ENCODE peak calls at places on chromosomes 1 and 21, in eight cellular contexts. Z is foreskin fibroblast, X is endodermal cell, P is testis, B is AG09309, N is ovary, A is HFF-Myc, W is mucosa of descending colon. G is an unnamed sample.

GRCh38 chr1:85245891-85246290 is 13.6 kb downstream of the C1orf52 start:
- DNase-seq in P (no peak), Z (no peak), W (no peak), A (no peak), B (no peak), N (no peak), X (no peak), G (no peak)

GRCh38 chr1:152502496-152503180 is 8.0 kb upstream of the LCE5A start:
- DNase-seq in P (no peak), Z (no peak), B (no peak), X (no peak), N (no peak), W (no peak), A (no peak), G (no peak)

GRCh38 chr1:30322859-30323257 is 400.5 kb downstream of the MATN1 start:
- DNase-seq in N (no peak), Z (no peak), B (no peak), X (peak), A (no peak), W (no peak), P (no peak), G (no peak)

GRCh38 chr1:183012301-183012994 is 10.8 kb upstream of the LAMC1 start:
- DNase-seq in A (no peak), X (no peak), Z (no peak), N (no peak), B (no peak), P (no peak), W (no peak), G (no peak)

GRCh38 chr1:184210048-184210447 is 158.5 kb downstream of the TSEN15 start:
- DNase-seq in Z (peak), B (peak), P (no peak), N (no peak), X (no peak), A (peak), W (no peak), G (peak)

GRCh38 chr1:63674865-63675815 is 81.9 kb downstream of the PGM1 start:
- DNase-seq in A (no peak), N (peak), X (no peak), B (no peak), P (no peak), W (no peak), Z (no peak), G (peak)

GRCh38 chr1:47374501-47374900 is 40.9 kb downstream of the CMPK1 start:
- DNase-seq in N (no peak), A (no peak), W (no peak), P (no peak), B (no peak), Z (no peak), X (no peak), G (no peak)

GRCh38 chr1:186272486-186272885 is 102.6 kb downstream of the TPR start:
- DNase-seq in X (no peak), B (no peak), A (no peak), Z (no peak), P (no peak), W (no peak), N (no peak), G (no peak)

GRCh38 chr21:35016071-35016470 is 33.0 kb downstream of the RUNX1 start:
- DNase-seq in A (no peak), Z (no peak), N (no peak), W (peak), X (peak), P (no peak), B (no peak), G (no peak)

GRCh38 chr1:31521761-31522555 is 54.4 kb upstream of the TINAGL1 start:
- DNase-seq in Z (no peak), B (no peak), W (no peak), P (no peak), N (no peak), X (no peak), A (no peak), G (no peak)

GRCh38 chr1:60054374-60054773 is 19.2 kb downstream of the C1orf87 start:
- DNase-seq in A (no peak), X (no peak), W (no peak), N (no peak), B (no peak), Z (no peak), P (no peak), G (no peak)

GRCh38 chr1:247576514-247576913 is 11.6 kb upstream of the OR2G2 start:
- DNase-seq in P (no peak), A (no peak), Z (no peak), N (no peak), X (no peak), B (no peak), W (no peak), G (no peak)

GRCh38 chr1:46410156-46411009 is 16.3 kb downstream of the FAAH start:
- DNase-seq in P (no peak), W (peak), X (no peak), N (no peak), Z (no peak), B (no peak), A (no peak), G (no peak)

GRCh38 chr21:30680586-30680985 is 37.9 kb downstream of the KRTAP20-3 start:
- DNase-seq in X (no peak), W (no peak), Z (no peak), B (no peak), A (no peak), N (no peak), P (no peak), G (no peak)

GRCh38 chr1:156048663-156049258 is 4.8 kb downstream of the UBQLN4 start:
- DNase-seq in N (no peak), X (no peak), P (no peak), W (no peak), A (no peak), Z (no peak), B (no peak), G (no peak)

GRCh38 chr1:207346562-207346912 is 25.1 kb downstream of the CD55 start:
- DNase-seq in A (no peak), Z (no peak), X (no peak), B (no peak), N (no peak), P (no peak), W (no peak), G (no peak)

GRCh38 chr1:59486595-59486994 is 189.7 kb downstream of the FGGY start:
- DNase-seq in N (no peak), B (no peak), P (no peak), X (no peak), Z (no peak), W (no peak), A (no peak), G (peak)

GRCh38 chr1:231921951-231922350 is 295.4 kb downstream of the DISC1 start:
- DNase-seq in Z (no peak), A (no peak), N (no peak), B (no peak), P (no peak), W (no peak), X (no peak), G (no peak)

GRCh38 chr21:26194326-26194725 is 23.8 kb upstream of the APP start:
- DNase-seq in N (no peak), P (no peak), B (no peak), W (no peak), Z (peak), A (no peak), X (no peak), G (no peak)

GRCh38 chr1:182771187-182771984 is 18.2 kb upstream of the NPL start:
- DNase-seq in X (peak), P (no peak), A (no peak), W (no peak), N (no peak), B (no peak), Z (peak), G (no peak)

GRCh38 chr21:31501921-31502320 is 157.6 kb upstream of the SOD1 start:
- DNase-seq in X (no peak), A (no peak), B (no peak), W (no peak), Z (no peak), P (no peak), N (no peak), G (no peak)

GRCh38 chr1:228087771-228088251 is 5.3 kb downstream of the ARF1 start:
- DNase-seq in P (peak), N (peak), W (peak), Z (peak), A (peak), X (peak), B (peak), G (no peak)

GRCh38 chr1:198876371-198876871 is 237.6 kb downstream of the PTPRC start:
- DNase-seq in Z (no peak), X (peak), A (no peak), P (no peak), N (no peak), B (no peak), W (no peak), G (no peak)

GRCh38 chr21:44616591-44616926 is 4.7 kb downstream of the KRTAP10-8 start:
- DNase-seq in X (no peak), W (no peak), A (no peak), N (no peak), B (no peak), P (no peak), Z (no peak), G (no peak)

GRCh38 chr1:110674337-110675059 is at the start of gene KCNA3:
- DNase-seq in A (no peak), N (peak), W (peak), B (no peak), Z (peak), X (peak), P (peak), G (peak)

GRCh38 chr1:155082301-155082940 is 3.8 kb downstream of the EFNA3 start:
- DNase-seq in B (no peak), A (no peak), N (no peak), W (peak), Z (peak), P (no peak), X (peak), G (peak)

GRCh38 chr1:156489166-156489934 is 11.2 kb downstream of the MEF2D start:
- DNase-seq in P (peak), W (peak), B (no peak), Z (peak), X (peak), N (peak), A (no peak), G (peak)

GRCh38 chr1:41980872-41981653 is 62.3 kb upstream of the HIVEP3 start:
- DNase-seq in Z (no peak), W (no peak), P (no peak), A (no peak), X (no peak), B (no peak), N (no peak), G (no peak)

GRCh38 chr21:29538115-29538514 is 239.4 kb downstream of the BACH1 start:
- DNase-seq in N (no peak), W (no peak), A (no peak), P (no peak), Z (peak), B (no peak), X (no peak), G (peak)

GRCh38 chr1:20184481-20184900 is 1.4 kb upstream of the UBXN10 start:
- DNase-seq in X (no peak), N (no peak), Z (no peak), A (no peak), W (peak), P (no peak), B (no peak), G (peak)

GRCh38 chr1:8899046-8899445 is 20.6 kb upstream of the ENO1 start:
- DNase-seq in A (no peak), X (no peak), N (no peak), W (no peak), B (no peak), Z (no peak), P (no peak), G (no peak)

GRCh38 chr1:44489481-44489880 is 84.4 kb downstream of the RNF220 start:
- DNase-seq in W (no peak), X (no peak), P (no peak), B (no peak), Z (peak), A (no peak), N (no peak), G (peak)

GRCh38 chr1:91803133-91803532 is 82.8 kb downstream of the TGFBR3 start:
- DNase-seq in Z (peak), W (no peak), P (no peak), N (no peak), A (no peak), X (no peak), B (no peak), G (no peak)

GRCh38 chr1:91806146-91806545 is 79.8 kb downstream of the TGFBR3 start:
- DNase-seq in W (no peak), B (no peak), A (no peak), X (no peak), P (no peak), Z (peak), N (no peak), G (peak)

GRCh38 chr1:91805343-91805801 is 80.6 kb downstream of the TGFBR3 start:
- DNase-seq in Z (no peak), P (no peak), B (no peak), X (no peak), A (no peak), W (no peak), N (no peak), G (no peak)

GRCh38 chr1:91804546-91805023 is 81.4 kb downstream of the TGFBR3 start:
- DNase-seq in N (no peak), B (no peak), W (no peak), Z (peak), X (no peak), P (no peak), A (no peak), G (no peak)

GRCh38 chr1:91803847-91804545 is 82.0 kb downstream of the TGFBR3 start:
- DNase-seq in W (no peak), B (no peak), Z (peak), N (no peak), A (no peak), P (no peak), X (no peak), G (no peak)
- H3K4me3 ChIP-seq in W (no peak), B (no peak), Z (no peak), N (no peak), A (no peak), P (no peak), X (no peak), G (no peak)

GRCh38 chr1:40361637-40362036 is 11.9 kb upstream of the SMAP2 start:
- DNase-seq in B (no peak), A (no peak), Z (no peak), N (no peak), P (no peak), X (no peak), W (no peak), G (no peak)

GRCh38 chr1:40362699-40363098 is 10.8 kb upstream of the SMAP2 start:
- DNase-seq in Z (peak), P (no peak), W (no peak), B (peak), A (no peak), N (no peak), X (no peak), G (peak)

GRCh38 chr1:40363721-40364120 is 9.8 kb upstream of the SMAP2 start:
- DNase-seq in N (no peak), Z (peak), B (no peak), A (no peak), W (no peak), X (peak), P (no peak), G (no peak)

GRCh38 chr1:40360631-40361030 is 12.9 kb upstream of the SMAP2 start:
- DNase-seq in X (no peak), B (no peak), Z (no peak), P (no peak), N (no peak), A (no peak), W (no peak), G (no peak)

DNA sequence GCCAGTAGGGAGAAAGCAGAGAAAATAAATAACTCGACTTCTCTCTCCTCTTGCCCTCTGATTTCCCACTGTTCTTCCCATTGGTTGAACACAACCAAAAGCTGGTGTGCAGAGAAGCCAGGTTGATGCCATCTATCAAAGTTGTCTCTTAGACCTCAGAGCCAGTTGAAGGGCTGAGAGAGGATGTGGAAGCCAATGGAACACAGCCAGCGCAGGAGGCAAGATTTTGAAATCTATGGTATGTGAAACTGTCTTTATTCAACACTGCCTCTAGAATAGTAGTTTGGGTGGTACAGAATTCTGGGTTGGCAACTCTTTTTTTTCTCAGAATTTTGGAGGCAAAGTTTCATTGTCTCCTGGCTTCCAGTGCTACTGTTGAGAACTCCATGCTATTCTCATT is 11.3 kb upstream of the SMAP2 start:
- DNase-seq in P (no peak), A (no peak), B (no peak), Z (no peak), N (no peak), X (no peak), W (no peak), G (no peak)
- H3K4me3 ChIP-seq in P (no peak), A (no peak), B (no peak), Z (no peak), N (no peak), X (no peak), W (no peak), G (no peak)

GRCh38 chr1:23779826-23780371 is 1.7 kb downstream of the PITHD1 start:
- DNase-seq in A (no peak), W (no peak), P (no peak), X (no peak), Z (peak), N (no peak), B (no peak), G (no peak)
- H3K4me3 ChIP-seq in A (peak), W (no peak), P (no peak), X (peak), Z (peak), N (no peak), B (no peak), G (no peak)

DNA sequence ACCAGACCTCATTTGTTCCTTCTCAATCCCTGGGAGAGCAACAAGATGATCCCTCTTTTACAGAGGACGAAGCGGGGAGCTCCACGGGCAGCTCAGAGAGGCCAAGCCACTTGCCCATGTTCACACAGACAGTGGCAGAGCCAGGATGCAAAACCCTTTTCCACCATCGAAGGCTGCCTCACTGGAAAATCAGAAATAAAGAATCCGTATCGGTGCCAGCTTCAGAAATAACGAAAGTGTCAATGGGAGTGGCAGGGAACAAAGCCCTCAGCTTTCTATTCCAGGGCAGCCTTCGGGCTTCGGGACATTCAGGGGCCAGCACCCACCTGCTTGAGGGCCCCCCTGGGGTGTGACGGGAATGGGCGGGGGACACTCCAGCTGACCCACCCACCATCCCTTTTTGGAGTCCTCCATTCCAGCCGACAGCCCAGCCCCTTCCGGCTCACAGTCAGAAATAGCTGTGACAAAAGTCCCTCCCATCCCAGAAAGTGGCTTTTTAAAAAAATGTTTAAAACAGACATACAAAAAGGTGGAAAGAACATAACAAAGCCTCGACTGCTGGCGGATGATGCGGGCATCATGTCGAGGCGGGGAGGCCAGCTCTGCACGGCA is 6.0 kb downstream of the IFFO2 start:
- DNase-seq in W (no peak), A (no peak), B (no peak), X (no peak), Z (peak), P (no peak), N (no peak), G (no peak)
- H3K4me3 ChIP-seq in W (no peak), A (peak), B (peak), X (no peak), Z (peak), P (no peak), N (peak), G (no peak)

GRCh38 chr1:202856034-202856433 is 32.9 kb downstream of the RABIF start:
- DNase-seq in B (no peak), P (no peak), W (no peak), N (no peak), A (no peak), X (no peak), Z (no peak), G (no peak)

GRCh38 chr1:202858789-202859414 is 30.0 kb downstream of the RABIF start:
- DNase-seq in P (peak), A (no peak), B (no peak), N (peak), Z (no peak), X (no peak), W (no peak), G (peak)

GRCh38 chr1:202860744-202861419 is 28.1 kb downstream of the RABIF start:
- DNase-seq in B (no peak), X (peak), W (peak), N (peak), A (no peak), Z (peak), P (peak), G (peak)

GRCh38 chr1:202857136-202857610 is 31.8 kb downstream of the RABIF start:
- DNase-seq in Z (no peak), N (no peak), W (peak), B (no peak), A (no peak), P (no peak), X (no peak), G (no peak)

DNA sequence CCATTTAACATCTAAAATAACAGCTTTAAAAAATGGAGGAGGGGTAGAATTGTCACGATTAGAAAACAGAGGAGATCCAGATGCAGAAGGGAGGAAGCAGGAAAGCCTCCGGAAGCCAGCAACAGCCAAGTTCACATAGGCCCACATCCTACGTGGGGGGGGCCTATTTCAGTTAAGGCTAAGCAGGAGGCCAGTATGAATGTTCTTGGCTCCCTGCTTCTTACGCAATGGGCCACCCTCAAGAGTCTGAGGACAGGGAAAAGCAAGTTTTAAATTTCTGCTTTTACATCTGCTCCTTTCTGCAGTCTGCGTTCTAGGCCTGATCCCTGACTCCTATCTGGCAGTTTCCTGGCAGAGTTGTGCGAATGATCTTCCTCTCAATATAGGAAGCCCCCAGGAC is 30.6 kb downstream of the RABIF start:
- DNase-seq in W (no peak), B (peak), X (no peak), P (peak), N (peak), Z (peak), A (no peak), G (peak)
- H3K4me3 ChIP-seq in W (no peak), B (no peak), X (no peak), P (no peak), N (no peak), Z (no peak), A (no peak), G (no peak)

GRCh38 chr1:10082785-10083479 is 50.2 kb downstream of the UBE4B start:
- DNase-seq in X (no peak), W (no peak), B (no peak), N (no peak), A (no peak), Z (peak), P (no peak), G (no peak)
- H3K4me3 ChIP-seq in X (no peak), W (no peak), B (no peak), N (no peak), A (no peak), Z (no peak), P (no peak), G (no peak)

GRCh38 chr1:77430966-77431735 is 149.3 kb downstream of the AK5 start:
- DNase-seq in X (no peak), B (no peak), P (no peak), Z (no peak), A (no peak), W (no peak), N (no peak), G (peak)
- H3K4me3 ChIP-seq in X (no peak), B (no peak), P (no peak), Z (no peak), A (no peak), W (no peak), N (no peak), G (no peak)

G was measured in cardiac muscle cell.